ENCODE peak calls at places on chromosomes 1 and 21, in seven cellular contexts. One of them, this sample, is unnamed.

GRCh38 chr1:34977858-34978257 is 7.3 kb downstream of the TMEM35B start:
- DNase-seq in GM12878: no peak
- DNase-seq in HepG2: peak
- DNase-seq in K562: peak
- DNase-seq in SK-N-SH: peak
- DNase-seq in HCT116: no peak
- DNase-seq in H1: no peak
- DNase-seq in this sample: no peak

GRCh38 chr21:45911806-45912325 is 69.7 kb upstream of the COL6A1 start:
- DNase-seq in GM12878: no peak
- DNase-seq in HepG2: no peak
- DNase-seq in K562: no peak
- DNase-seq in SK-N-SH: no peak
- DNase-seq in HCT116: no peak
- DNase-seq in H1: no peak
- DNase-seq in this sample: no peak

GRCh38 chr1:235637756-235638155 is 11.8 kb downstream of the GNG4 start:
- DNase-seq in GM12878: no peak
- DNase-seq in HepG2: no peak
- DNase-seq in K562: no peak
- DNase-seq in SK-N-SH: no peak
- DNase-seq in HCT116: no peak
- DNase-seq in H1: no peak
- DNase-seq in this sample: no peak

GRCh38 chr1:158691907-158692306 is 5.4 kb upstream of the SPTA1 start:
- DNase-seq in GM12878: no peak
- DNase-seq in HepG2: no peak
- DNase-seq in K562: peak
- DNase-seq in SK-N-SH: no peak
- DNase-seq in HCT116: no peak
- DNase-seq in H1: no peak
- DNase-seq in this sample: no peak

GRCh38 chr1:107765484-107765883 is 199.5 kb downstream of the VAV3 start:
- DNase-seq in GM12878: no peak
- DNase-seq in HepG2: no peak
- DNase-seq in K562: no peak
- DNase-seq in SK-N-SH: no peak
- DNase-seq in HCT116: no peak
- DNase-seq in H1: no peak
- DNase-seq in this sample: no peak

GRCh38 chr1:110671323-110671722 is 3.4 kb downstream of the KCNA3 start:
- DNase-seq in GM12878: no peak
- DNase-seq in HepG2: no peak
- DNase-seq in K562: no peak
- DNase-seq in SK-N-SH: no peak
- DNase-seq in HCT116: no peak
- DNase-seq in H1: no peak
- DNase-seq in this sample: no peak

GRCh38 chr1:51671527-51672325 is 54.8 kb downstream of the OSBPL9 start:
- DNase-seq in GM12878: no peak
- DNase-seq in HepG2: no peak
- DNase-seq in K562: peak
- DNase-seq in SK-N-SH: peak
- DNase-seq in HCT116: no peak
- DNase-seq in H1: no peak
- DNase-seq in this sample: no peak

GRCh38 chr1:7581754-7582264 is 189.3 kb upstream of the VAMP3 start:
- DNase-seq in GM12878: no peak
- DNase-seq in HepG2: no peak
- DNase-seq in K562: no peak
- DNase-seq in SK-N-SH: no peak
- DNase-seq in HCT116: no peak
- DNase-seq in H1: no peak
- DNase-seq in this sample: no peak

GRCh38 chr21:25161571-25161970 is 445.7 kb downstream of the MRPL39 start:
- DNase-seq in GM12878: no peak
- DNase-seq in HepG2: no peak
- DNase-seq in K562: no peak
- DNase-seq in SK-N-SH: no peak
- DNase-seq in HCT116: no peak
- DNase-seq in H1: no peak
- DNase-seq in this sample: no peak

GRCh38 chr1:19682257-19682656 is 17.6 kb downstream of the HTR6 start:
- DNase-seq in GM12878: no peak
- DNase-seq in HepG2: no peak
- DNase-seq in K562: peak
- DNase-seq in SK-N-SH: peak
- DNase-seq in HCT116: no peak
- DNase-seq in H1: no peak
- DNase-seq in this sample: no peak

GRCh38 chr1:113887776-113888175 is 395 bp upstream of the BCL2L15 start:
- DNase-seq in GM12878: no peak
- DNase-seq in HepG2: no peak
- DNase-seq in K562: no peak
- DNase-seq in SK-N-SH: no peak
- DNase-seq in HCT116: peak
- DNase-seq in H1: no peak
- DNase-seq in this sample: no peak

GRCh38 chr1:58576727-58577675 is at the start of gene TACSTD2:
- DNase-seq in GM12878: no peak
- DNase-seq in HepG2: no peak
- DNase-seq in K562: no peak
- DNase-seq in SK-N-SH: no peak
- DNase-seq in HCT116: no peak
- DNase-seq in H1: peak
- DNase-seq in this sample: peak

GRCh38 chr21:35145626-35146236 is 96.6 kb upstream of the RUNX1 start:
- DNase-seq in GM12878: no peak
- DNase-seq in HepG2: no peak
- DNase-seq in K562: no peak
- DNase-seq in SK-N-SH: no peak
- DNase-seq in HCT116: no peak
- DNase-seq in H1: no peak
- DNase-seq in this sample: no peak

GRCh38 chr1:15343099-15343498 is 66.6 kb upstream of the EFHD2 start:
- DNase-seq in GM12878: no peak
- DNase-seq in HepG2: no peak
- DNase-seq in K562: no peak
- DNase-seq in SK-N-SH: no peak
- DNase-seq in HCT116: no peak
- DNase-seq in H1: no peak
- DNase-seq in this sample: no peak

GRCh38 chr1:15344800-15345710 is 64.6 kb upstream of the EFHD2 start:
- DNase-seq in GM12878: no peak
- DNase-seq in HepG2: no peak
- DNase-seq in K562: no peak
- DNase-seq in SK-N-SH: no peak
- DNase-seq in HCT116: no peak
- DNase-seq in H1: no peak
- DNase-seq in this sample: no peak

GRCh38 chr1:15345711-15346355 is 63.9 kb upstream of the EFHD2 start:
- DNase-seq in GM12878: no peak
- DNase-seq in HepG2: no peak
- DNase-seq in K562: peak
- DNase-seq in SK-N-SH: no peak
- DNase-seq in HCT116: no peak
- DNase-seq in H1: no peak
- DNase-seq in this sample: no peak

GRCh38 chr1:15343729-15344128 is 66.0 kb upstream of the EFHD2 start:
- DNase-seq in GM12878: no peak
- DNase-seq in HepG2: no peak
- DNase-seq in K562: no peak
- DNase-seq in SK-N-SH: no peak
- DNase-seq in HCT116: no peak
- DNase-seq in H1: no peak
- DNase-seq in this sample: no peak

DNA sequence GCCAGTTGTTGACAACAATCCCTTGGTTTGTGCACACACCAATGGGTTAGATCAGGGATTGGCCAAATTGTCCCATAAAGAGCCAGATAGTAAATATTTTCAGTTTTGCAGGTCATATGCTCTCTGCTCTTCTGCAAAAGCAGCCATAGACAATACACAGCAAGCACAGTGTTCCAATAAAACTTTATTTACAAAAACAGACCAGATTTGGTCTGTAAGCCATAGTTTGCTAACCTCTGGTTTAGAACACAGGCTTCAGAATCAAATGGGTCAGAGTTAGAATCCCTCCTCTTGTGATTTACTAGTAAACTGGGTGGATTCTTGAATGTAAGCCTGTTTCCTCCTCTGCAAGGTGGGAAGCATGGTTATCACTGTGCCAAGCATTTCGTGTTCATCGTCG is 65.3 kb upstream of the EFHD2 start:
- DNase-seq in GM12878: no peak
- DNase-seq in HepG2: no peak
- DNase-seq in K562: no peak
- DNase-seq in SK-N-SH: no peak
- DNase-seq in HCT116: no peak
- DNase-seq in H1: no peak
- DNase-seq in this sample: no peak
- TF ChIP-seq JUND in GM12878: no peak
- TF ChIP-seq JUND in HepG2: no peak
- TF ChIP-seq JUND in K562: no peak
- TF ChIP-seq JUND in SK-N-SH: no peak
- TF ChIP-seq JUND in HCT116: no peak
- TF ChIP-seq JUND in H1: no peak
- TF ChIP-seq JUND in this sample: no peak

DNA sequence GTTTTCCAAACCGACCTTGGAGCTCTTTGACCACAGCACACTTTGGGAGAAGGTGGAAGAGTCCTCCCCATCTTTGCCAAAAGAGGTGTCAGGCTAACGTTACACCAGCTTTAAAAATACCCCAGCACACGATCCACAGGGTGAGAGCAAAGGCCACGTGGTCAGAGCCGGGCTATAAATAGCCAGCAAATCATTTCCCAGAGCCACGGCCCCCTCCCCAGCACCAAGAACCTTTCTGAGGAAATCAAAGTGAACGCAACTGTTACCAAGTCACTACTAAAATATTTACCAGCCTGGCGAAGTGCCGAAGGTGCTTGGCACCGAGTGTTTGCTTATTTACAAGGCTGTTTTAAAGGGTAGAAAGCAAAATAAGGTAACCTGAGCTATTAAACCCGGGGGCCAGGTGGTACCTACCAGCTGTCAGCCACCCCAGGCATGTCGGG is 72.4 kb downstream of the CASZ1 start:
- DNase-seq in GM12878: no peak
- DNase-seq in HepG2: no peak
- DNase-seq in K562: no peak
- DNase-seq in SK-N-SH: no peak
- DNase-seq in HCT116: peak
- DNase-seq in H1: no peak
- DNase-seq in this sample: peak
- TF ChIP-seq JUND in GM12878: no peak
- TF ChIP-seq JUND in HepG2: no peak
- TF ChIP-seq JUND in K562: no peak
- TF ChIP-seq JUND in SK-N-SH: no peak
- TF ChIP-seq JUND in HCT116: no peak
- TF ChIP-seq JUND in H1: no peak
- TF ChIP-seq JUND in this sample: peak

DNA sequence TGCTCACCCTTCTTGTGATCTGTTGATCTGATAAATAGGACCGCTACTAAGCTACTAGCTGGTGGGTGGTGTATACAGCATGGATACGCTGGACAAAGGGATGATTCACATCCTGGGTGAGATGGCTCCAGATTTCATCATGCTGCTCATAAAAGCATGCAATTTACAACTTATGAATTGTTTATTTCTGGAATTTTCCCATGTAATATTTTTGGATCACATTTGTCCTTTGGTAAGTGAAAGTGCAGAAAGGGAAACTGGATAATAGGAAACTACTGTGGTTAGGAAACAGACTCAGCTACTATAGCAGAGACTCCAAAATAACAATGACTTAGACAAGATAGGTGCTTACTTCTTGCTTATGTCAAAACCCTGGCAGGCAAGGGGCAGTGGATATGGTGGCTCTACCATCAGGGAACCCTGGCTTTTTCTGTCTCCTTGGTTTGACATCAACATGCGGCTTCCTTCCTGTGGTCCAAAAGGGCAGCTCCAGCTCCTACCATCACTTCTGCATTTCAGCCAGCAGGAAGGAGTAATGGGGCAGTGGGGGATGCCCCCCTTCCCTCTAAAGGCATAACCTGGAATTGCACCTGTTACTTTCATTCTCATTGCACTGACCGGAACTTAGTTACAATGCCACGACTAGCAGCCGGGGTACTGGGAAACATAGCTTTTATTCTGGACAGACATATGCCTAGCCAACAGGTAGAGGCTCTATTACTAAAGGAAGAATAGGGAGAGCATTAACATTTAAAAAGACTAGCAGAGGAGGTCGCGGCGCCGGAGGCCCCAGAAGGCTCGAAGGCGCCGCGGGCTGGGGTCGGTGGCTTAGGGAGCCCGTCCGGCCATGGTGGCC is 13.8 kb upstream of the AK2 start:
- DNase-seq in GM12878: no peak
- DNase-seq in HepG2: peak
- DNase-seq in K562: peak
- DNase-seq in SK-N-SH: no peak
- DNase-seq in HCT116: peak
- DNase-seq in H1: no peak
- DNase-seq in this sample: no peak
- TF ChIP-seq JUND in GM12878: no peak
- TF ChIP-seq JUND in HepG2: no peak
- TF ChIP-seq JUND in K562: peak
- TF ChIP-seq JUND in SK-N-SH: peak
- TF ChIP-seq JUND in HCT116: peak
- TF ChIP-seq JUND in H1: no peak
- TF ChIP-seq JUND in this sample: no peak

GRCh38 chr1:238675241-238675640 is 711.1 kb upstream of the CHRM3 start:
- DNase-seq in GM12878: no peak
- DNase-seq in HepG2: no peak
- DNase-seq in K562: no peak
- DNase-seq in SK-N-SH: no peak
- DNase-seq in HCT116: no peak
- DNase-seq in H1: no peak
- DNase-seq in this sample: no peak

GRCh38 chr1:238677567-238677966 is 708.8 kb upstream of the CHRM3 start:
- DNase-seq in GM12878: no peak
- DNase-seq in HepG2: no peak
- DNase-seq in K562: no peak
- DNase-seq in SK-N-SH: no peak
- DNase-seq in HCT116: no peak
- DNase-seq in H1: no peak
- DNase-seq in this sample: no peak

GRCh38 chr1:238681451-238681850 is 704.9 kb upstream of the CHRM3 start:
- DNase-seq in GM12878: no peak
- DNase-seq in HepG2: no peak
- DNase-seq in K562: no peak
- DNase-seq in SK-N-SH: no peak
- DNase-seq in HCT116: no peak
- DNase-seq in H1: no peak
- DNase-seq in this sample: no peak

DNA sequence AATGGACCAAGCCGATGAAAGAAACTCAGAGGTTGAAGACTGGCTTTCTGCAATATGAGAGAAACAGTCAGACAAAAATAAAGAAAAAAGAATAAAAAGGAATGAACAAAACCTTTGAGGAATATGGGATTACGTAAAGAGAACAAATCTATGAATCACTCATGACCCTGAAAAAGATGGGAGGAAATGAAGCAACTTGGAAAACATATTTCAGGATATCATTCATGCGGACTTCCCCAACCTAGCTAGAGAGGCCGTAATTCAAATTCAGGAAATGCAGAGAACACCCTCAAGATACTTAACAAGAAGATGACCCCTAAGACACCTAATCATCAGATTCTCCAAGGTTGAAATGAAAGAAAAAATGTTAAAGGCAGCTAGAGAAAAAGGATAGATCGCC is 705.3 kb upstream of the CHRM3 start:
- DNase-seq in GM12878: no peak
- DNase-seq in HepG2: no peak
- DNase-seq in K562: no peak
- DNase-seq in SK-N-SH: no peak
- DNase-seq in HCT116: no peak
- DNase-seq in H1: no peak
- DNase-seq in this sample: no peak
- TF ChIP-seq JUND in GM12878: no peak
- TF ChIP-seq JUND in HepG2: no peak
- TF ChIP-seq JUND in K562: no peak
- TF ChIP-seq JUND in SK-N-SH: no peak
- TF ChIP-seq JUND in HCT116: no peak
- TF ChIP-seq JUND in H1: no peak
- TF ChIP-seq JUND in this sample: no peak